ENCODE peak calls at places on chromosome 5, in seven cellular contexts. U is IMR-90, N is AG10803, H is mucosa of descending colon, F is pancreas, T is GM23248, Z is coronary artery. D is an unnamed sample.

GRCh38 chr5:168803541-168803940 is 224.4 kb upstream of the PANK3 start:
- DNase-seq in U (no peak), N (no peak), H (no peak), F (no peak), T (no peak), Z (no peak), D (no peak)

GRCh38 chr5:154288145-154288544 is 97.6 kb downstream of the GALNT10 start:
- DNase-seq in U (peak; percentile 72), N (peak; percentile 93), H (no peak), F (peak; percentile 24), T (peak; percentile 72), Z (no peak), D (no peak)

GRCh38 chr5:149123211-149123610 is 18.1 kb upstream of the ABLIM3 start:
- DNase-seq in U (no peak), N (no peak), H (no peak), F (no peak), T (no peak), Z (no peak), D (no peak)

GRCh38 chr5:43422143-43422542 is 10.0 kb upstream of the CCL28 start:
- DNase-seq in U (peak; percentile 12), N (peak; percentile 51), H (no peak), F (peak; percentile 29), T (peak; percentile 39), Z (no peak), D (peak; percentile 82)

GRCh38 chr5:111043712-111044506 is 27.6 kb upstream of the TSLP start:
- DNase-seq in U (peak; percentile 87), N (no peak), H (no peak), F (no peak), T (peak; percentile 10), Z (no peak), D (no peak)

GRCh38 chr5:40679071-40679997 is at the start of gene PTGER4:
- DNase-seq in U (peak; percentile 86), N (peak; percentile 83), H (peak; percentile 96), F (peak; percentile 94), T (peak; percentile 94), Z (peak; percentile 95), D (peak; percentile 54)

GRCh38 chr5:121752149-121752548 is 99.5 kb upstream of the FTMT start:
- DNase-seq in U (no peak), N (no peak), H (no peak), F (no peak), T (no peak), Z (no peak), D (no peak)

GRCh38 chr5:172768573-172769323 is 2.2 kb downstream of the DUSP1 start:
- DNase-seq in U (peak; percentile 72), N (peak; percentile 74), H (peak; percentile 52), F (peak; percentile 43), T (peak; percentile 74), Z (no peak), D (no peak)

GRCh38 chr5:77311217-77311571 is 100.7 kb downstream of the PDE8B start:
- DNase-seq in U (peak; percentile 44), N (no peak), H (no peak), F (no peak), T (no peak), Z (no peak), D (no peak)

GRCh38 chr5:56522972-56523371 is 289.8 kb upstream of the ANKRD55 start:
- DNase-seq in U (peak; percentile 24), N (no peak), H (no peak), F (no peak), T (peak; percentile 55), Z (peak; percentile 81), D (peak; percentile 76)

GRCh38 chr5:149002053-149002452 is 60.8 kb downstream of the SH3TC2 start:
- DNase-seq in U (peak; percentile 100), N (peak; percentile 98), H (no peak), F (peak; percentile 30), T (peak; percentile 97), Z (no peak), D (peak; percentile 98)

GRCh38 chr5:83151821-83152220 is 74.5 kb downstream of the XRCC4 start:
- DNase-seq in U (peak; percentile 5), N (peak; percentile 20), H (no peak), F (no peak), T (peak; percentile 18), Z (no peak), D (no peak)

GRCh38 chr5:132467292-132467984 is 23.1 kb downstream of the IRF1 start:
- DNase-seq in U (no peak), N (no peak), H (no peak), F (no peak), T (no peak), Z (no peak), D (no peak)

GRCh38 chr5:991472-992267 is 16.9 kb upstream of the NKD2 start:
- DNase-seq in U (no peak), N (no peak), H (peak; percentile 40), F (no peak), T (no peak), Z (peak; percentile 72), D (no peak)

GRCh38 chr5:11962122-11962521 is 57.9 kb upstream of the CTNND2 start:
- DNase-seq in U (no peak), N (no peak), H (no peak), F (no peak), T (no peak), Z (no peak), D (no peak)

GRCh38 chr5:171484460-171484899 is 65.0 kb downstream of the FGF18 start:
- DNase-seq in U (no peak), N (peak; percentile 18), H (no peak), F (peak; percentile 23), T (peak; percentile 44), Z (no peak), D (no peak)

GRCh38 chr5:72693001-72693442 is 123.4 kb upstream of the TNPO1 start:
- DNase-seq in U (peak; percentile 30), N (peak; percentile 56), H (no peak), F (no peak), T (peak; percentile 42), Z (no peak), D (no peak)

GRCh38 chr5:103218164-103218563 is 40.4 kb upstream of the MACIR start:
- DNase-seq in U (peak; percentile 87), N (peak; percentile 41), H (no peak), F (no peak), T (peak; percentile 28), Z (no peak), D (peak; percentile 85)

GRCh38 chr5:56669534-56670483 is 145.5 kb upstream of the MAP3K1 start:
- DNase-seq in U (peak; percentile 12), N (no peak), H (peak; percentile 52), F (peak; percentile 90), T (no peak), Z (no peak), D (peak; percentile 59)

GRCh38 chr5:80711938-80712337 is 57.2 kb upstream of the DHFR start:
- DNase-seq in U (peak; percentile 34), N (peak; percentile 9), H (no peak), F (no peak), T (peak; percentile 39), Z (no peak), D (no peak)

GRCh38 chr5:147530801-147531389 is 21.0 kb upstream of the DPYSL3 start:
- DNase-seq in U (peak; percentile 94), N (peak; percentile 76), H (no peak), F (no peak), T (peak; percentile 93), Z (no peak), D (no peak)

GRCh38 chr5:8176101-8176693 is 307.2 kb downstream of the MTRR start:
- DNase-seq in U (peak; percentile 1), N (no peak), H (no peak), F (no peak), T (peak; percentile 30), Z (no peak), D (no peak)

DNA sequence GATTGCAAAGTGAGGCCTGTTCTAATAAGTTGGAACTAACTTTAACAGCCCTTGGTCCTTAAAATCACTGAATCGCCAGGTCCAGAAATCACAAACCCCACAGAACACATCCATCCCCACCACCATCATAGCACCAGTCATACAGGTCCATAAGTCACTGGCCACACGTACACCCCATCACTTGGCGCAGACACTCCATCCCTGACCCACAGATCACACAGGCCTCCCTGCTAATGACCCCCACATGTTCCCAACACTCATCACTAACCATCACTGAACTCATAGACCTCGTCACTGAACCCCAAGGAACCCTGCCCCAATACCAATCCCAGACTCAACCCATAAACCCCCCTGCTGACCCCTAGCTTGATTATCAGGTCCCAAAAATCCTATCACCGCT is 41.2 kb upstream of the ZNF300 start:
- DNase-seq in U (no peak), N (peak; percentile 6), H (no peak), F (no peak), T (no peak), Z (no peak), D (no peak)
- H3K4me3 ChIP-seq in U (peak overlapping the region; percentile 46), N (peak overlapping the region; percentile 64), H (peak overlapping the region; percentile 5), F (peak overlapping the region; percentile 49), T (peak overlapping the region; percentile 38), Z (peak overlapping the region; percentile 81), D (peak overlapping the region; percentile 64)

DNA sequence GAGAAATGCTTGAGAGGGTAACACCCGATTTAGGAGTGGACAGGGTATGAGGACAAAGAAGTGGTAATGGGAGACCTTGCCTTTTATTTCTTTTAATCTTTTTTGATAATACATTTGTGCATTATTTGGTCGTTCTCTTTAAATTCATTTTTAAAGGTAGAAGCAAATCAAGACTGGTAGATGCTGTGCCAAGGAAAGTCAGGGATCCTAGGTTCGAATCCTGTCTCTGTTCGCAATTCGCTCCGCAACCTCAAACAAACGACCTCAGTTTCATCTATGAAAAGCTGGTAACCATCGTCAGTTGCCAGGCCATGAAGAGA is 353 bp upstream of the TMED9 start:
- DNase-seq in U (no peak), N (no peak), H (no peak), F (no peak), T (no peak), Z (no peak), D (no peak)
- H3K4me3 ChIP-seq in U (peak overlapping the region; percentile 80), N (peak overlapping the region; percentile 95), H (no peak overlapping the region), F (no peak overlapping the region), T (peak overlapping the region; percentile 97), Z (peak overlapping the region; percentile 80), D (peak overlapping the region; percentile 97)

DNA sequence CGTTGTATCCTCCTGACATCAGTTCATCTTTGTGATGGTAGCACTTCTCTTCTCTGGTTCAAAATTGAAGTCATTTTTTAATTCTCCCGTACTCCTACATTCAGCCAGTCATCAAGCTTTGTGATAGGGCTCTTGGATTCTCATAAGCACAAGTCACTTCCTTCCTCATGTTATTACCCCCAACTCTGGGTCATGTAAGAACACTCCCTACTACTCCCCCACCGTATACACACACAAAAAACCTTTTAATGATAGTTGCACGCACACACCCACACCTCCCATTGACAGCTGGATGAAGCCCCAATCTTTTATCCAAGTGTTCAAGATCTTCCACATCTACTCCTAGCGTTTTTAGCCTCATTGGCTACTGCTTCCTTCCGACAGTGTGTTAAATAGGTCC is 16.8 kb downstream of the KDM3B start:
- DNase-seq in U (no peak), N (no peak), H (no peak), F (no peak), T (no peak), Z (no peak), D (no peak)
- H3K4me3 ChIP-seq in U (no peak overlapping the region), N (no peak overlapping the region), H (no peak overlapping the region), F (no peak overlapping the region), T (no peak overlapping the region), Z (no peak overlapping the region), D (no peak overlapping the region)

DNA sequence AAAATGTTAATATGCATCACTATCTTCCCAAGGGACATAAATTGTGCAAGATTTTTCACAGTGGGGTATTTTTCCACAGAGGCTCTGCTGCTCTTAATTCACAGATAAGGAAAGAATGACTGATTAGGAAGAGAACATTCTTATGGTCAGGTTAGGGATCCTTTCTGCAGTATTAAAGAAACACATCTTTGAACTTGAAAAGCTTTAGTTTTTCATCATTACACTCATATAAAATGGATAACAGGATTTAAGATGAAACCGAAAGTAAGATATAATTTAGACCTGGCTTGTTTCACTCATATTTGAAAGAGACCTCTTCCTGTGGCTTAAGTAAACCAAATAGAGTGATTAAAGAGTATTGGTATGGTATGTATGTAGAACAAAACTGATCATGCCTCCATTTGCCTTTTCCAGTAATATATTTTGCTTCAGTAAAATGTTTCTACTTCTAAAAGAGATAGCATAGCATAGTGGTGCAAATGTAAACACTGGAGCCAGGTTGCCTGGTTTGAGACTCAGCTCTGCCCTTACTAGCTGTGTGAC is 160.0 kb downstream of the PRR16 start:
- DNase-seq in U (peak; percentile 73), N (peak; percentile 41), H (no peak), F (no peak), T (peak; percentile 58), Z (no peak), D (no peak)
- H3K4me3 ChIP-seq in U (peak overlapping the region; percentile 35), N (peak overlapping the region; percentile 7), H (no peak overlapping the region), F (no peak overlapping the region), T (peak overlapping the region; percentile 70), Z (peak overlapping the region; percentile 32), D (no peak overlapping the region)

D was measured in epithelial cell of proximal tubule.